ENCODE peak calls at places on chromosomes 6 and 20, in eight cellular contexts. W is IMR-90; S is heart right ventricle; Z is psoas muscle; V is heart left ventricle; U is GM23338; H is CD4-positive, alpha-beta T cell; B is hepatocyte. J is an unnamed sample.

GRCh38 chr6:17305219-17306001 is 24.2 kb downstream of the RBM24 start:
- DNase-seq in W (peak), S (no peak), Z (no peak), V (no peak), U (peak), H (no peak), B (no peak), J (no peak)

GRCh38 chr6:106026748-106027147 is 59.4 kb upstream of the PRDM1 start:
- DNase-seq in W (peak), S (no peak), Z (no peak), V (no peak), U (no peak), H (no peak), B (no peak), J (no peak)

GRCh38 chr20:21713470-21713869 is 8.0 kb downstream of the PAX1 start:
- DNase-seq in W (no peak), S (no peak), Z (no peak), V (no peak), U (peak), H (no peak), B (no peak), J (no peak)

GRCh38 chr20:55160022-55160421 is 684.6 kb downstream of the DOK5 start:
- DNase-seq in W (no peak), S (no peak), Z (no peak), V (no peak), U (no peak), H (no peak), B (peak), J (no peak)

GRCh38 chr6:84033523-84034451 is at the start of gene MRAP2:
- DNase-seq in W (no peak), S (peak), Z (peak), V (no peak), U (peak), H (no peak), B (peak), J (no peak)

GRCh38 chr20:45407067-45407745 is 883 bp upstream of the DBNDD2 start:
- DNase-seq in W (no peak), S (peak), Z (peak), V (peak), U (peak), H (no peak), B (peak), J (peak)

GRCh38 chr6:108029226-108029921 is 45.2 kb downstream of the OSTM1 start:
- DNase-seq in W (no peak), S (no peak), Z (no peak), V (no peak), U (no peak), H (no peak), B (no peak), J (no peak)

GRCh38 chr6:55833284-55833683 is 42.1 kb downstream of the BMP5 start:
- DNase-seq in W (no peak), S (no peak), Z (no peak), V (no peak), U (no peak), H (no peak), B (no peak), J (no peak)

GRCh38 chr6:158233214-158233795 is 65.2 kb downstream of the GTF2H5 start:
- DNase-seq in W (no peak), S (no peak), Z (no peak), V (no peak), U (no peak), H (no peak), B (no peak), J (peak)

GRCh38 chr6:131413191-131413830 is 159.7 kb upstream of the ARG1 start:
- DNase-seq in W (no peak), S (no peak), Z (no peak), V (no peak), U (no peak), H (no peak), B (no peak), J (no peak)

GRCh38 chr6:46983007-46983411 is 59.1 kb downstream of the ADGRF1 start:
- DNase-seq in W (no peak), S (no peak), Z (no peak), V (no peak), U (peak), H (no peak), B (peak), J (no peak)

GRCh38 chr20:8447262-8448120 is 315.4 kb downstream of the PLCB1 start:
- DNase-seq in W (no peak), S (no peak), Z (no peak), V (no peak), U (no peak), H (no peak), B (no peak), J (no peak)

GRCh38 chr6:161010418-161010817 is 18.8 kb downstream of the MAP3K4 start:
- DNase-seq in W (peak), S (no peak), Z (no peak), V (no peak), U (no peak), H (no peak), B (no peak), J (no peak)

GRCh38 chr20:50291428-50292323 is 101.0 kb downstream of the CEBPB start:
- DNase-seq in W (no peak), S (no peak), Z (peak), V (no peak), U (no peak), H (no peak), B (no peak), J (no peak)

GRCh38 chr6:155219299-155219698 is 44.5 kb upstream of the CLDN20 start:
- DNase-seq in W (no peak), S (no peak), Z (no peak), V (no peak), U (no peak), H (no peak), B (no peak), J (no peak)

GRCh38 chr6:10837009-10837691 is 1.2 kb downstream of the MAK start:
- DNase-seq in W (no peak), S (peak), Z (peak), V (peak), U (peak), H (no peak), B (peak), J (no peak)

GRCh38 chr6:151765444-151765886 is 42.0 kb upstream of the ESR1 start:
- DNase-seq in W (peak), S (no peak), Z (no peak), V (peak), U (peak), H (peak), B (peak), J (no peak)

GRCh38 chr6:165657325-165657680 is 5.7 kb downstream of the PDE10A start:
- DNase-seq in W (no peak), S (no peak), Z (no peak), V (no peak), U (no peak), H (no peak), B (no peak), J (no peak)
- H3K27ac ChIP-seq in W (no peak), S (no peak), Z (no peak), V (no peak), U (no peak), H (no peak), B (no peak), J (no peak)

DNA sequence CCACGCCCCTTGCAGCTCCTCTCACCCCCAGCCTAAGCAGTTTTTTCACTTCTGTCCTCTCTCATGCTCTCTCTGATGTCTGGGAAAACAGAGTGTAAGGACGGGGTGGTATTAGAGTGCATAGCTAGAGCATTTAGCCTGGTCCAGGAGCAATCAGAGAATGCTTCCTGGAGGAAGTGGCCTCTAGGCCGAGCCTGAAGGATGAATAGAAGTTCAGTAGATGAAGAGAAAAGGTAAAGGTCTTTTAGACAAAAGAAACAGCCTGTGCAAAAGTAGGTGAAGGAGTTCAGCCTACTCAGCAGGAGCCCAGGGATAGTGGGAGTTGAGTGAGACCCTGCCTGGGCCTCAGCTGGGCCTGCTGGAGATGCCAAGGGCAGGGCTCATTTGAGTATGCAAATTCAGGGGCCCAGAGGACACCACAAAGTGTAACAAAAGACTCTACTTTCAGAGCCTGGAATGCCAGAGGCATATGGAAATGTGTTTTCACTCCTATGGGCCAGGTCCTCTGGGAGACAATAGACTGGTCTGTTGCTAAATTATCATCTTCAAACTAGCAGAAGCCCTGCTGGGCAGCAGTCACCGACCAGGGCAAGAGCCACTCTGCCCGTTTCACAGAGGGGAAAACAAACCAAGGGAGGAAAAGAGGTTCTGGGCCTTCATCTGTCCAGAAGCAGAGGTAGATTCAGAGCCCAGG is 19.7 kb upstream of the TM9SF4 start:
- DNase-seq in W (no peak), S (no peak), Z (no peak), V (no peak), U (peak), H (no peak), B (no peak), J (no peak)
- TF ChIP-seq CTCF in W (no peak), S (no peak), Z (no peak), V (no peak), U (no peak), H (no peak), B (no peak), J (no peak)

DNA sequence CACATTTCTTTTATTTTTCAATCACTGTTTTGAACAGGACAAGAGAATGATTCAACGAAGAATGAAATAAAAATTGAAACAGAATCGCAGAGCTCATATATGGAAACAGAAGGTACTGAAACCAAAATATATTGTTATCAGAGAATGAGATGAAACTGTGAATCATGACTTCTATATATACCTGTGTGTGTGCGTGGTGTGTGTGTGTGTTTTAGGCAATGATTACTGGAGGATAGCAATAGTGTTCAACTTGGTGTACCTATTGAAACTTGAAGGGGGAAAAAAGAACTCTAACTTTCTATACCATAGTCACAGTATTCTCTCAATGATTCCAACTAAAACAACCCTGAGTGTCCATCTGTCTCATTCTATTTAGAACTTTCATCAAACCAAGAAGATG is 586.6 kb downstream of the KIF16B start:
- DNase-seq in W (no peak), S (no peak), Z (no peak), V (no peak), U (no peak), H (no peak), B (no peak), J (no peak)
- H3K27ac ChIP-seq in W (no peak), S (no peak), Z (no peak), V (no peak), U (no peak), H (no peak), B (no peak), J (no peak)

GRCh38 chr6:90180526-90180925 is 116.1 kb downstream of the BACH2 start:
- DNase-seq in W (no peak), S (no peak), Z (no peak), V (no peak), U (no peak), H (no peak), B (no peak), J (no peak)

GRCh38 chr6:90175627-90176538 is 120.8 kb downstream of the BACH2 start:
- DNase-seq in W (no peak), S (no peak), Z (no peak), V (no peak), U (no peak), H (no peak), B (no peak), J (peak)

GRCh38 chr6:90177544-90178293 is 118.9 kb downstream of the BACH2 start:
- DNase-seq in W (no peak), S (no peak), Z (no peak), V (no peak), U (no peak), H (no peak), B (no peak), J (no peak)

GRCh38 chr6:90178294-90178678 is 118.4 kb downstream of the BACH2 start:
- DNase-seq in W (peak), S (no peak), Z (no peak), V (no peak), U (no peak), H (no peak), B (no peak), J (no peak)

GRCh38 chr6:90179190-90180169 is 117.2 kb downstream of the BACH2 start:
- DNase-seq in W (no peak), S (no peak), Z (no peak), V (no peak), U (peak), H (no peak), B (no peak), J (no peak)
- TF ChIP-seq CTCF in W (peak), S (peak), Z (peak), V (no peak), U (peak), H (peak), B (peak), J (no peak)

GRCh38 chr6:1745814-1746213 is 136.1 kb downstream of the FOXC1 start:
- DNase-seq in W (no peak), S (no peak), Z (no peak), V (no peak), U (no peak), H (no peak), B (no peak), J (no peak)

GRCh38 chr6:1744543-1744942 is 134.8 kb downstream of the FOXC1 start:
- DNase-seq in W (no peak), S (no peak), Z (no peak), V (no peak), U (no peak), H (no peak), B (no peak), J (no peak)

GRCh38 chr6:1749041-1749440 is 139.3 kb downstream of the FOXC1 start:
- DNase-seq in W (no peak), S (no peak), Z (no peak), V (no peak), U (no peak), H (no peak), B (no peak), J (no peak)

GRCh38 chr6:1746919-1747460 is 137.3 kb downstream of the FOXC1 start:
- DNase-seq in W (no peak), S (no peak), Z (no peak), V (no peak), U (no peak), H (no peak), B (no peak), J (no peak)

GRCh38 chr6:1747531-1747930 is 137.8 kb downstream of the FOXC1 start:
- DNase-seq in W (no peak), S (no peak), Z (no peak), V (no peak), U (no peak), H (no peak), B (no peak), J (no peak)
- H3K27ac ChIP-seq in W (no peak), S (no peak), Z (no peak), V (no peak), U (no peak), H (no peak), B (no peak), J (no peak)

GRCh38 chr6:3294921-3295871 is 36.4 kb downstream of the PSMG4 start:
- DNase-seq in W (no peak), S (no peak), Z (peak), V (no peak), U (peak), H (no peak), B (peak), J (no peak)
- TF ChIP-seq CTCF in W (no peak), S (no peak), Z (peak), V (no peak), U (peak), H (no peak), B (peak), J (no peak)

GRCh38 chr20:59145926-59146800 is 17.5 kb upstream of the ZNF831 start:
- DNase-seq in W (no peak), S (no peak), Z (no peak), V (no peak), U (no peak), H (peak), B (no peak), J (no peak)

GRCh38 chr20:59144179-59144830 is 19.3 kb upstream of the ZNF831 start:
- DNase-seq in W (no peak), S (no peak), Z (no peak), V (no peak), U (no peak), H (peak), B (no peak), J (no peak)

GRCh38 chr20:59145247-59145925 is 18.2 kb upstream of the ZNF831 start:
- DNase-seq in W (no peak), S (no peak), Z (no peak), V (no peak), U (no peak), H (no peak), B (no peak), J (no peak)

GRCh38 chr20:59143326-59143725 is 20.3 kb upstream of the ZNF831 start:
- DNase-seq in W (no peak), S (no peak), Z (no peak), V (no peak), U (no peak), H (no peak), B (no peak), J (no peak)

GRCh38 chr20:59144831-59145196 is 18.8 kb upstream of the ZNF831 start:
- DNase-seq in W (no peak), S (no peak), Z (no peak), V (no peak), U (no peak), H (no peak), B (no peak), J (no peak)
- H3K27ac ChIP-seq in W (no peak), S (no peak), Z (no peak), V (no peak), U (no peak), H (peak), B (peak), J (no peak)

GRCh38 chr20:61737812-61738443 is 327.8 kb downstream of the TAF4 start:
- DNase-seq in W (no peak), S (no peak), Z (no peak), V (no peak), U (no peak), H (no peak), B (no peak), J (no peak)
- TF ChIP-seq CTCF in W (no peak), S (no peak), Z (no peak), V (no peak), U (no peak), H (no peak), B (no peak), J (no peak)